ENCODE peak calls at places on chromosomes 5 and 9, in ten cellular contexts. F is RWPE1, G is gastrocnemius medialis, P is omental fat pad, M is tibial nerve, S is AG10803, Y is GM06990, C is brain microvascular endothelial cell, V is neural crest cell, Z is lower lobe of right lung. O is an unnamed sample.

GRCh38 chr5:179836225-179837019 is 15.7 kb downstream of the SQSTM1 start:
- DNase-seq in G (no peak), M (no peak), C (no peak), S (no peak), F (peak; percentile 30), V (no peak), Z (no peak), P (peak; percentile 20), Y (no peak), O (no peak)

GRCh38 chr9:108290839-108291585 is 564.8 kb downstream of the ACTL7B start:
- DNase-seq in Y (no peak), V (no peak), P (no peak), Z (no peak), G (no peak), M (no peak), F (no peak), C (no peak), S (peak; percentile 74), O (no peak)

GRCh38 chr5:136235316-136235715 is 42.4 kb upstream of the SMIM32 start:
- DNase-seq in F (no peak), C (no peak), V (no peak), S (no peak), M (no peak), P (no peak), Y (no peak), G (no peak), Z (no peak), O (no peak)

GRCh38 chr5:64688965-64689364 is 1.3 kb upstream of the SHISAL2B start:
- DNase-seq in M (no peak), G (no peak), Y (no peak), P (no peak), F (no peak), Z (no peak), C (no peak), V (no peak), S (no peak), O (no peak)

GRCh38 chr5:126490167-126490937 is 67.1 kb downstream of the GRAMD2B start:
- DNase-seq in P (no peak), M (peak; percentile 47), S (peak; percentile 90), Y (no peak), Z (no peak), G (no peak), C (no peak), F (no peak), V (peak; percentile 14), O (no peak)

GRCh38 chr5:127699416-127699815 is 3.8 kb upstream of the CCDC192 start:
- DNase-seq in Z (no peak), S (no peak), G (no peak), F (no peak), Y (no peak), C (peak; percentile 11), M (no peak), V (no peak), P (no peak), O (no peak)

GRCh38 chr9:106956971-106957370 is 94.0 kb downstream of the ZNF462 start:
- DNase-seq in P (no peak), S (peak; percentile 81), Z (no peak), G (no peak), V (no peak), M (no peak), Y (no peak), C (no peak), F (no peak), O (no peak)

GRCh38 chr9:127742435-127743088 is 7.5 kb upstream of the TOR2A start:
- DNase-seq in C (no peak), V (peak; percentile 78), G (peak; percentile 35), S (peak; percentile 67), P (no peak), Z (no peak), Y (no peak), M (no peak), F (peak; percentile 71), O (peak; percentile 92)

GRCh38 chr9:37928552-37929430 is 24.9 kb upstream of the SLC25A51 start:
- DNase-seq in C (no peak), M (no peak), Y (no peak), F (no peak), G (no peak), V (no peak), S (no peak), Z (no peak), P (no peak), O (no peak)

DNA sequence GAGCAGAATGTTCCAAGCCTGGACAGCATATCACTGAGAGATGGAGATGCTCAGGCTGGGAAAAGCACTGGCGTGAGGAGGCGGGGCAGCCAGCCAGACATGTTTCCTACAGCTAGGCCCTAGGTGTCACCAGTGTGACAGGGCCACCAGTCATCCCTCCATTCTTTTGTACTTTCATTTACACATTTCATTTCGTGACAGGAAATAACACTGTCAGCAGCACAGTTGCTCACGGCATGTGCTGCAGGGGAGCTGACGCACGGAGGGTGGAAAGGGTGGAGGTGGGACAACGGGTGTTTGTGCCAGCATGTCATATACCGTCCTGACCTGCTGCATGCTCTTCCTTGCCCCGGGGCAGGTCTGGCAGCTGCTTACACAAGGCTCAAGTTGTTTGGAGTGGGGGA is 14.8 kb upstream of the CEMIP2 start:
- DNase-seq in V (no peak), G (no peak), F (no peak), C (peak; percentile 36), Y (peak; percentile 52), Z (peak; percentile 52), P (no peak), S (no peak), M (no peak), O (no peak)
- TF ChIP-seq CTCF in V (no peak), G (no peak), F (no peak), C (no peak), Y (peak; percentile 41), Z (no peak), P (no peak), S (no peak), M (no peak), O (no peak)

GRCh38 chr9:88775037-88775471 is 216.2 kb upstream of the S1PR3 start:
- DNase-seq in Y (no peak), M (peak; percentile 73), G (no peak), S (peak; percentile 89), C (peak; percentile 97), P (no peak), F (no peak), V (no peak), Z (no peak), O (no peak)

GRCh38 chr9:88775559-88775958 is 215.7 kb upstream of the S1PR3 start:
- DNase-seq in F (peak; percentile 31), M (no peak), V (no peak), G (no peak), S (no peak), C (peak; percentile 43), P (no peak), Y (no peak), Z (no peak), O (no peak)

GRCh38 chr9:88772602-88773001 is 218.7 kb upstream of the S1PR3 start:
- DNase-seq in C (no peak), G (no peak), P (no peak), S (no peak), F (no peak), Z (no peak), M (no peak), Y (no peak), V (no peak), O (no peak)

GRCh38 chr9:88773119-88773518 is 218.1 kb upstream of the S1PR3 start:
- DNase-seq in F (no peak), G (no peak), M (no peak), Z (no peak), P (no peak), S (no peak), V (no peak), C (no peak), Y (no peak), O (no peak)

DNA sequence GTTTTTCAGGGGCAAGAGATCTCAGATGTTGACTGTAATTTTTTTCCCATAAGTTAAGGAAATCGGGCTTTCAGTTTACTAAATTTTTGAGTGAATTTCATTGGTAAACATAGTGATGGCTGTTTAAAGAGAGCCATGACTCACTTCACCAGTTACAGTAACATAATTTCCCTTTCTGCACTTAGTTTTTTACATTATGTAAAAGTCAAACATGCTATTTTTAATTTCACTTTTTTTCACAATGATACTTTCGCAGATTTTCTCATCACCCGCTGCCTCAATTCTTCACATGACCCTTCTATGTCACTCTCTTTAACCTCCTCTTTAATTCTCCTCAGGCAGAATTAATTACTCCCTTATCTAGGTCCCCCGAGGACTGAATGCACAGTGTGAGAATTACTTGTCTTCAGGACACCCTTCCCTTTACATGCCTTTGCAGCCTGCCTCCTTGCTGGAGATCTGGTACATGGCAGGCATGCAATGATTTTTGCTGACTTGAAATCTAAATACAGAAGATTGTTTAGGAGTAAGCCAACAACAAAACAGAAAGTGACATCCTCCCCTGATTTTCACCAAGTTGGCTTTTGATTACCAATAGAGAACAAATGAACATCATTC is 217.5 kb upstream of the S1PR3 start:
- DNase-seq in Y (no peak), P (no peak), C (peak; percentile 76), Z (no peak), S (no peak), M (no peak), F (no peak), V (no peak), G (no peak), O (no peak)
- TF ChIP-seq CTCF in Y (no peak), P (no peak), C (peak; percentile 64), Z (no peak), S (peak; percentile 23), M (no peak), F (no peak), V (peak; percentile 25), G (no peak), O (no peak)

GRCh38 chr5:147455321-147455720 is 54.5 kb downstream of the DPYSL3 start:
- DNase-seq in V (no peak), S (peak; percentile 96), P (no peak), M (peak; percentile 67), Y (peak; percentile 18), Z (no peak), C (no peak), G (peak; percentile 32), F (peak; percentile 22), O (no peak)
- TF ChIP-seq CTCF in V (no peak), S (no peak), P (no peak), M (no peak), Y (no peak), Z (no peak), C (no peak), G (no peak), F (no peak), O (no peak)

GRCh38 chr9:95808001-95808400 is 67.5 kb upstream of the ERCC6L2 start:
- DNase-seq in Y (no peak), S (peak; percentile 32), Z (no peak), P (no peak), G (no peak), V (no peak), C (no peak), M (no peak), F (no peak), O (no peak)

GRCh38 chr9:95809686-95810085 is 65.8 kb upstream of the ERCC6L2 start:
- DNase-seq in Z (no peak), M (no peak), F (no peak), C (no peak), V (no peak), S (no peak), G (no peak), P (no peak), Y (no peak), O (no peak)

GRCh38 chr9:95807326-95807947 is 68.1 kb upstream of the ERCC6L2 start:
- DNase-seq in P (no peak), Y (no peak), M (peak; percentile 44), Z (no peak), F (no peak), S (no peak), C (no peak), G (no peak), V (no peak), O (no peak)

GRCh38 chr9:95810814-95811213 is 64.7 kb upstream of the ERCC6L2 start:
- DNase-seq in Y (no peak), P (no peak), Z (no peak), M (no peak), F (no peak), G (no peak), V (no peak), S (no peak), C (no peak), O (no peak)

GRCh38 chr9:95810133-95810532 is 65.4 kb upstream of the ERCC6L2 start:
- DNase-seq in G (no peak), V (no peak), S (no peak), P (no peak), C (no peak), F (no peak), Y (no peak), Z (no peak), M (no peak), O (no peak)
- TF ChIP-seq CTCF in G (no peak), V (no peak), S (no peak), P (no peak), C (no peak), F (no peak), Y (no peak), Z (no peak), M (no peak), O (no peak)

O was measured in D721Med.